ENCODE peak calls at places on chromosomes 11 and 22, in five cellular contexts. C, O, D, N and B are unnamed samples.
A peak's percentile ranks its signal among the peaks of the same experiment; 100 is the strongest.

GRCh38 chr11:64843971-64844329 is 503 bp downstream of the CDC42BPG start:
- DNase-seq in C (no peak), O (no peak), D (no peak), N (no peak), B (no peak)

GRCh38 chr11:65425105-65425970 is 2.7 kb downstream of the NEAT1 start:
- DNase-seq in C (peak; percentile 83), O (peak; percentile 65), D (peak; percentile 38), N (no peak), B (peak; percentile 12)

GRCh38 chr11:35725880-35726279 is 63.3 kb downstream of the TRIM44 start:
- DNase-seq in C (peak; percentile 81), O (no peak), D (no peak), N (no peak), B (no peak)

GRCh38 chr11:63888170-63889086 is 28.5 kb downstream of the RCOR2 start:
- DNase-seq in C (peak; percentile 79), O (peak; percentile 37), D (no peak), N (peak; percentile 81), B (peak; percentile 44)

GRCh38 chr22:19823191-19823590 is 31.5 kb downstream of the GNB1L start:
- DNase-seq in C (no peak), O (no peak), D (no peak), N (peak; percentile 17), B (no peak)

GRCh38 chr11:34587282-34587677 is 33.6 kb upstream of the EHF start:
- DNase-seq in C (no peak), O (no peak), D (no peak), N (no peak), B (no peak)

GRCh38 chr11:120134106-120134930 is 3.6 kb downstream of the TRIM29 start:
- DNase-seq in C (no peak), O (no peak), D (no peak), N (peak; percentile 5), B (peak; percentile 6)

GRCh38 chr11:44858796-44859527 is 91.7 kb downstream of the TP53I11 start:
- DNase-seq in C (no peak), O (no peak), D (peak; percentile 14), N (no peak), B (no peak)

GRCh38 chr11:12139144-12139881 is 28.9 kb downstream of the MICAL2 start:
- DNase-seq in C (peak; percentile 88), O (no peak), D (no peak), N (no peak), B (no peak)

GRCh38 chr11:109968781-109969180 is 124.4 kb upstream of the ZC3H12C start:
- DNase-seq in C (no peak), O (no peak), D (no peak), N (no peak), B (no peak)

GRCh38 chr22:20221421-20222340 is 46.4 kb downstream of the RTN4R start:
- DNase-seq in C (no peak), O (no peak), D (no peak), N (no peak), B (peak; percentile 38)

GRCh38 chr22:22943521-22944267 is 56.1 kb downstream of the IGLL5 start:
- DNase-seq in C (no peak), O (no peak), D (no peak), N (no peak), B (no peak)

GRCh38 chr11:82308979-82309378 is 424.7 kb downstream of the FAM181B start:
- DNase-seq in C (no peak), O (no peak), D (no peak), N (no peak), B (no peak)

GRCh38 chr11:128190312-128190711 is 397.0 kb downstream of the ETS1 start:
- DNase-seq in C (no peak), O (no peak), D (no peak), N (no peak), B (no peak)

GRCh38 chr11:46520971-46521745 is 72.7 kb downstream of the AMBRA1 start:
- DNase-seq in C (peak; percentile 87), O (no peak), D (no peak), N (no peak), B (no peak)

GRCh38 chr11:67299471-67300191 is 3.7 kb upstream of the SSH3 start:
- DNase-seq in C (no peak), O (no peak), D (no peak), N (no peak), B (no peak)

GRCh38 chr22:26846645-26847044 is 189.3 kb downstream of the MIAT start:
- DNase-seq in C (peak; percentile 91), O (no peak), D (no peak), N (no peak), B (no peak)

GRCh38 chr11:115530752-115531151 is 26.5 kb upstream of the CADM1 start:
- DNase-seq in C (no peak), O (no peak), D (no peak), N (peak; percentile 57), B (no peak)

GRCh38 chr22:50444663-50445062 is 30.2 kb downstream of the SBF1 start:
- DNase-seq in C (peak; percentile 77), O (no peak), D (peak; percentile 20), N (no peak), B (no peak)

GRCh38 chr11:79074547-79074946 is 366.3 kb downstream of the TENM4 start:
- DNase-seq in C (no peak), O (no peak), D (no peak), N (no peak), B (no peak)

GRCh38 chr22:44925465-44926123 is 84.2 kb downstream of the PHF21B start:
- DNase-seq in C (no peak), O (no peak), D (no peak), N (no peak), B (peak; percentile 6)

GRCh38 chr22:41913842-41914534 is 886 bp downstream of the SHISA8 start:
- DNase-seq in C (no peak), O (no peak), D (no peak), N (peak; percentile 65), B (no peak)

GRCh38 chr22:17629646-17630045 is 1.1 kb upstream of the ATP6V1E1 start:
- DNase-seq in C (no peak), O (no peak), D (no peak), N (no peak), B (no peak)

GRCh38 chr11:75279273-75279672 is 38.7 kb downstream of the TPBGL start:
- DNase-seq in C (peak; percentile 39), O (no peak), D (no peak), N (no peak), B (peak; percentile 7)

GRCh38 chr22:32237021-32237420 is 18.1 kb downstream of the SLC5A4 start:
- DNase-seq in C (no peak), O (no peak), D (no peak), N (peak; percentile 17), B (no peak)

GRCh38 chr11:65290448-65291165 is 24.1 kb upstream of the CDC42EP2 start:
- DNase-seq in C (peak; percentile 94), O (no peak), D (peak; percentile 98), N (no peak), B (peak; percentile 93)

GRCh38 chr22:37273126-37273845 is 9.0 kb upstream of the CYTH4 start:
- DNase-seq in C (peak; percentile 88), O (no peak), D (no peak), N (no peak), B (no peak)

GRCh38 chr11:86784247-86784681 is 16.1 kb upstream of the PRSS23 start:
- DNase-seq in C (no peak), O (no peak), D (peak; percentile 31), N (no peak), B (no peak)

GRCh38 chr11:32658639-32659406 is 75.2 kb downstream of the EIF3M start:
- DNase-seq in C (peak; percentile 46), O (no peak), D (no peak), N (no peak), B (no peak)

GRCh38 chr22:37824674-37825641 is 1.8 kb downstream of the GALR3 start:
- DNase-seq in C (peak; percentile 50), O (no peak), D (no peak), N (peak; percentile 88), B (no peak)

GRCh38 chr11:110093407-110094297 is 460 bp downstream of the ZC3H12C start:
- DNase-seq in C (peak; percentile 51), O (no peak), D (no peak), N (peak; percentile 46), B (peak; percentile 74)

GRCh38 chr11:83033367-83033766 is 38.3 kb downstream of the RAB30 start:
- DNase-seq in C (no peak), O (no peak), D (no peak), N (no peak), B (no peak)

GRCh38 chr22:40118979-40119378 is 58.7 kb upstream of the TNRC6B start:
- DNase-seq in C (no peak), O (no peak), D (no peak), N (no peak), B (no peak)

GRCh38 chr11:77165066-77165465 is 37.0 kb downstream of the MYO7A start:
- DNase-seq in C (no peak), O (no peak), D (no peak), N (no peak), B (no peak)

GRCh38 chr11:110529043-110529442 is 99.3 kb downstream of the FDX1 start:
- DNase-seq in C (no peak), O (no peak), D (no peak), N (peak; percentile 29), B (no peak)

GRCh38 chr11:38687008-38687407 is 2089.0 kb upstream of the RAG2 start:
- DNase-seq in C (no peak), O (no peak), D (no peak), N (no peak), B (no peak)

GRCh38 chr11:11243790-11244469 is 109.1 kb downstream of the CSNK2A3 start:
- DNase-seq in C (no peak), O (no peak), D (no peak), N (peak; percentile 88), B (peak; percentile 39)

GRCh38 chr22:33539902-33540751 is 380.1 kb downstream of the LARGE1 start:
- DNase-seq in C (peak; percentile 17), O (no peak), D (no peak), N (no peak), B (peak; percentile 58)